ENCODE peak calls at places on chromosomes 11 and 22, in four cellular contexts. One of them, this sample, is unnamed.

GRCh38 chr11:86374586-86374985 is at the start of gene CCDC81:
- DNase-seq in ovary: peak
- DNase-seq in AG04450: no peak
- DNase-seq in tibial artery: no peak
- DNase-seq in this sample: no peak

GRCh38 chr11:121059605-121060004 is 35.7 kb downstream of the TBCEL start:
- DNase-seq in tibial artery: no peak
- DNase-seq in ovary: no peak
- DNase-seq in AG04450: no peak
- DNase-seq in this sample: no peak

GRCh38 chr11:87451400-87451799 is 413.7 kb downstream of the TMEM135 start:
- DNase-seq in AG04450: no peak
- DNase-seq in ovary: no peak
- DNase-seq in tibial artery: no peak
- DNase-seq in this sample: no peak

GRCh38 chr11:27307232-27307631 is 55.8 kb downstream of the CCDC34 start:
- DNase-seq in AG04450: no peak
- DNase-seq in ovary: no peak
- DNase-seq in tibial artery: no peak
- DNase-seq in this sample: no peak

GRCh38 chr11:57279131-57279530 is 42.1 kb upstream of the APLNR start:
- DNase-seq in tibial artery: no peak
- DNase-seq in ovary: no peak
- DNase-seq in AG04450: no peak
- DNase-seq in this sample: no peak

GRCh38 chr22:19986410-19987341 is 29.9 kb downstream of the ARVCF start:
- DNase-seq in AG04450: peak
- DNase-seq in ovary: peak
- DNase-seq in tibial artery: peak
- DNase-seq in this sample: no peak

GRCh38 chr22:19576460-19577421 is 52.5 kb upstream of the CLDN5 start:
- DNase-seq in ovary: no peak
- DNase-seq in AG04450: no peak
- DNase-seq in tibial artery: no peak
- DNase-seq in this sample: no peak

GRCh38 chr11:127003260-127003981 is 2.9 kb upstream of the KIRREL3 start:
- DNase-seq in AG04450: no peak
- DNase-seq in ovary: no peak
- DNase-seq in tibial artery: no peak
- DNase-seq in this sample: no peak

GRCh38 chr11:93100211-93100610 is 97.6 kb downstream of the SLC36A4 start:
- DNase-seq in tibial artery: no peak
- DNase-seq in ovary: no peak
- DNase-seq in AG04450: no peak
- DNase-seq in this sample: peak

GRCh38 chr22:49971232-49972162 is 10.9 kb downstream of the PIM3 start:
- DNase-seq in tibial artery: peak
- DNase-seq in ovary: peak
- DNase-seq in AG04450: no peak
- DNase-seq in this sample: no peak

GRCh38 chr11:113242767-113243397 is 71.5 kb upstream of the TTC12 start:
- DNase-seq in ovary: no peak
- DNase-seq in tibial artery: no peak
- DNase-seq in AG04450: no peak
- DNase-seq in this sample: no peak

GRCh38 chr22:47395481-47395880 is 633.0 kb downstream of the TBC1D22A start:
- DNase-seq in ovary: no peak
- DNase-seq in tibial artery: peak
- DNase-seq in AG04450: no peak
- DNase-seq in this sample: no peak

GRCh38 chr11:78961938-78962701 is 387.5 kb upstream of the NARS2 start:
- DNase-seq in AG04450: peak
- DNase-seq in ovary: no peak
- DNase-seq in tibial artery: no peak
- DNase-seq in this sample: no peak

GRCh38 chr22:17778412-17778976 is 4.2 kb upstream of the BID start:
- DNase-seq in AG04450: no peak
- DNase-seq in tibial artery: no peak
- DNase-seq in ovary: no peak
- DNase-seq in this sample: no peak

GRCh38 chr11:130197386-130198035 is 37.9 kb downstream of the ST14 start:
- DNase-seq in ovary: no peak
- DNase-seq in AG04450: no peak
- DNase-seq in tibial artery: no peak
- DNase-seq in this sample: no peak

GRCh38 chr11:12159351-12160099 is 49.1 kb downstream of the MICAL2 start:
- DNase-seq in AG04450: peak
- DNase-seq in ovary: no peak
- DNase-seq in tibial artery: peak
- DNase-seq in this sample: peak

GRCh38 chr11:14803846-14804245 is 88.2 kb downstream of the CYP2R1 start:
- DNase-seq in AG04450: no peak
- DNase-seq in tibial artery: no peak
- DNase-seq in ovary: no peak
- DNase-seq in this sample: no peak

GRCh38 chr11:117668291-117668690 is 128.7 kb downstream of the DSCAML1 start:
- DNase-seq in ovary: no peak
- DNase-seq in AG04450: no peak
- DNase-seq in tibial artery: no peak
- DNase-seq in this sample: no peak

GRCh38 chr22:42076764-42077485 is 2.6 kb upstream of the SMDT1 start:
- DNase-seq in tibial artery: no peak
- DNase-seq in ovary: no peak
- DNase-seq in AG04450: no peak
- DNase-seq in this sample: no peak

GRCh38 chr11:63761870-63762661 is 6.5 kb downstream of the ZFTA start:
- DNase-seq in tibial artery: no peak
- DNase-seq in AG04450: no peak
- DNase-seq in ovary: peak
- DNase-seq in this sample: no peak

GRCh38 chr11:128862913-128863660 is 4.0 kb downstream of the KCNJ1 start:
- DNase-seq in AG04450: peak
- DNase-seq in ovary: no peak
- DNase-seq in tibial artery: no peak
- DNase-seq in this sample: no peak

GRCh38 chr11:119236891-119237290 is 30.8 kb downstream of the CBL start:
- DNase-seq in AG04450: peak
- DNase-seq in tibial artery: no peak
- DNase-seq in ovary: no peak
- DNase-seq in this sample: no peak

GRCh38 chr22:41367680-41368542 is 13.8 kb upstream of the TEF start:
- DNase-seq in tibial artery: peak
- DNase-seq in AG04450: no peak
- DNase-seq in ovary: peak
- DNase-seq in this sample: no peak

GRCh38 chr11:103326070-103326794 is 217.0 kb downstream of the DYNC2H1 start:
- DNase-seq in AG04450: peak
- DNase-seq in tibial artery: peak
- DNase-seq in ovary: no peak
- DNase-seq in this sample: peak

GRCh38 chr11:72812604-72812967 is 1.6 kb upstream of the ATG16L2 start:
- DNase-seq in ovary: no peak
- DNase-seq in tibial artery: no peak
- DNase-seq in AG04450: no peak
- DNase-seq in this sample: no peak

GRCh38 chr22:23122216-23122957 is 19.4 kb downstream of the RSPH14 start:
- DNase-seq in tibial artery: no peak
- DNase-seq in ovary: no peak
- DNase-seq in AG04450: no peak
- DNase-seq in this sample: no peak

GRCh38 chr22:24039046-24039445 is 27.9 kb downstream of the CABIN1 start:
- DNase-seq in ovary: no peak
- DNase-seq in tibial artery: no peak
- DNase-seq in AG04450: no peak
- DNase-seq in this sample: no peak

GRCh38 chr22:44219101-44219870 is 38.6 kb downstream of the PARVG start:
- DNase-seq in tibial artery: no peak
- DNase-seq in ovary: no peak
- DNase-seq in AG04450: no peak
- DNase-seq in this sample: no peak

GRCh38 chr11:130001491-130002351 is 914 bp downstream of the PRDM10 start:
- DNase-seq in AG04450: no peak
- DNase-seq in tibial artery: peak
- DNase-seq in ovary: no peak
- DNase-seq in this sample: no peak

GRCh38 chr22:45268167-45268957 is 16.4 kb upstream of the UPK3A start:
- DNase-seq in AG04450: no peak
- DNase-seq in ovary: peak
- DNase-seq in tibial artery: no peak
- DNase-seq in this sample: no peak

GRCh38 chr11:115963170-115963569 is 459.0 kb upstream of the CADM1 start:
- DNase-seq in tibial artery: no peak
- DNase-seq in ovary: no peak
- DNase-seq in AG04450: no peak
- DNase-seq in this sample: peak

GRCh38 chr11:122690801-122691649 is 35.5 kb downstream of the UBASH3B start:
- DNase-seq in tibial artery: no peak
- DNase-seq in AG04450: no peak
- DNase-seq in ovary: no peak
- DNase-seq in this sample: no peak

GRCh38 chr22:44685384-44686056 is 16.5 kb upstream of the PRR5 start:
- DNase-seq in AG04450: no peak
- DNase-seq in ovary: no peak
- DNase-seq in tibial artery: no peak
- DNase-seq in this sample: no peak

GRCh38 chr11:72591785-72592490 is 82.3 kb downstream of the PDE2A start:
- DNase-seq in AG04450: no peak
- DNase-seq in tibial artery: no peak
- DNase-seq in ovary: no peak
- DNase-seq in this sample: no peak

GRCh38 chr11:32643526-32643925 is 59.9 kb downstream of the EIF3M start:
- DNase-seq in AG04450: no peak
- DNase-seq in ovary: no peak
- DNase-seq in tibial artery: no peak
- DNase-seq in this sample: peak

GRCh38 chr11:72008728-72009127 is 10.0 kb downstream of the IL18BP start:
- DNase-seq in AG04450: no peak
- DNase-seq in tibial artery: no peak
- DNase-seq in ovary: no peak
- DNase-seq in this sample: no peak

GRCh38 chr22:23279781-23280180 is 99.5 kb downstream of the BCR start:
- DNase-seq in AG04450: no peak
- DNase-seq in tibial artery: no peak
- DNase-seq in ovary: no peak
- DNase-seq in this sample: no peak

GRCh38 chr11:117888140-117888561 is 11.7 kb upstream of the FXYD6 start:
- DNase-seq in AG04450: no peak
- DNase-seq in tibial artery: no peak
- DNase-seq in ovary: no peak
- DNase-seq in this sample: no peak

GRCh38 chr11:90556612-90557011 is 333.8 kb upstream of the CHORDC1 start:
- DNase-seq in ovary: no peak
- DNase-seq in tibial artery: no peak
- DNase-seq in AG04450: no peak
- DNase-seq in this sample: no peak

DNA sequence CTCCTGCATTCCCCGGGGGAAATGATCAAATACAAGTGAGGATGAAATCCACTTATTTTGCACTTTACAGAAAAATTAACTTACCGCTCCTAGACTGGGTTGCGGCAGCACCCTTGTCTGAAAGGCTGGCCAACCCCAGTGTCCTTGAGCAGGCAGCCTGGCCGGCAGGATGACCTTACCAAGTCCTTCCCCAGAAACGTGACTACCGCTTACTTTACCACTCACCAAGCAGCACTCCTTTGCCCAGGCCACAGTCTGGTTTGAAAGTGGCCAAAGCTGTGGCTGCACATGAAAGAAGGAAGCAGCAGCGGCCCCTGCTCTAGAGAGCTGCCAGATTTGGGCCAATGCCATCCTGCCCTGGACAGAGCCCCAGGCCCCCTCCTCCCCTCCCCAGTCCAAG is 20.3 kb downstream of the MYH9 start:
- DNase-seq in ovary: no peak
- DNase-seq in tibial artery: no peak
- DNase-seq in AG04450: no peak
- DNase-seq in this sample: no peak
- H3K4me3 ChIP-seq in ovary: peak
- H3K4me3 ChIP-seq in tibial artery: peak
- H3K4me3 ChIP-seq in AG04450: peak
- H3K4me3 ChIP-seq in this sample: no peak

GRCh38 chr11:727859-728748 is 19.2 kb upstream of the TALDO1 start:
- DNase-seq in AG04450: no peak
- DNase-seq in ovary: peak
- DNase-seq in tibial artery: peak
- DNase-seq in this sample: no peak

GRCh38 chr11:727281-727701 is 20.0 kb upstream of the TALDO1 start:
- DNase-seq in ovary: peak
- DNase-seq in AG04450: no peak
- DNase-seq in tibial artery: peak
- DNase-seq in this sample: no peak

GRCh38 chr11:725624-726202 is 19.7 kb downstream of the EPS8L2 start:
- DNase-seq in tibial artery: no peak
- DNase-seq in ovary: peak
- DNase-seq in AG04450: no peak
- DNase-seq in this sample: no peak

GRCh38 chr11:724733-725386 is 18.8 kb downstream of the EPS8L2 start:
- DNase-seq in ovary: no peak
- DNase-seq in tibial artery: no peak
- DNase-seq in AG04450: no peak
- DNase-seq in this sample: no peak

GRCh38 chr11:726278-726915 is 20.4 kb downstream of the EPS8L2 start:
- DNase-seq in ovary: peak
- DNase-seq in AG04450: no peak
- DNase-seq in tibial artery: peak
- DNase-seq in this sample: no peak
- H3K4me3 ChIP-seq in ovary: peak
- H3K4me3 ChIP-seq in AG04450: no peak
- H3K4me3 ChIP-seq in tibial artery: peak
- H3K4me3 ChIP-seq in this sample: peak

DNA sequence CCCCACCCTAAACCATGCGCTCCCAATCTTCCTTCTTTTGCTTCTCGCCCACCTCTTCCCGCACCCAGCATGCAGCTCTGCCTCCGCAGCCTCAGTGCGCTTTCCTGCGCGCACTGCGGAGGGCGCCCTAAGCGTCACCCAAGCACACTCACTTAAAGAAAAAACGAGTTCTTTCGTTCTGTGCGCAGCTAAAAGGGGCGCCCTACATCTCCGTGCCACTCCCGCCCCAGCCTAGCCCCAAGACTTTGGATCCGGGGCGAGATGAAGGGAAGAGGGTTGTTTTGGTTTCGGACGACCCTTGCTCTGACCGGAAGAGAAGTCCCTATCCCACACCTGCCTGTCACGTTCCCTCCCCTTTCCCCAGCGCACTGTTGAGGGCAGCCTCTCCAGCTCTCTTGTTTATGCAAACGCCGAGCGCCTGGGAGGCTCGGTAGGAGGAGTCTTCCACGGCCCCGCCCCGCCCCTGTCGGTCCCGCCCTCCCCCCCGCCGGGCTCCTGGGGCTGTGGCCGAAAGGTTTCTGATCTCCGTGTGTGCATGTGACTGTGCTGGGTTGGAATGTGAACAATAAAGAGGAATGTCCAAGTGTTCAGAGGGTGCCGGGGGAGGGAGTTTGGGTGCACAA is 5.3 kb downstream of the VSIG2 start:
- DNase-seq in tibial artery: peak
- DNase-seq in AG04450: peak
- DNase-seq in ovary: peak
- DNase-seq in this sample: no peak
- H3K4me3 ChIP-seq in tibial artery: peak
- H3K4me3 ChIP-seq in AG04450: peak
- H3K4me3 ChIP-seq in ovary: peak
- H3K4me3 ChIP-seq in this sample: peak

GRCh38 chr11:2158966-2159365 is 2.0 kb downstream of the INS start:
- DNase-seq in tibial artery: no peak
- DNase-seq in ovary: no peak
- DNase-seq in AG04450: no peak
- DNase-seq in this sample: no peak
- H3K4me3 ChIP-seq in tibial artery: no peak
- H3K4me3 ChIP-seq in ovary: no peak
- H3K4me3 ChIP-seq in AG04450: no peak
- H3K4me3 ChIP-seq in this sample: no peak

This sample was measured in skeletal muscle cell.